ENCODE peak calls at places on chromosome X, in seven cellular contexts. Q is activated B cell treated with CpG ODN at 0.5 μM for 24 hours, X is HCT116, V is suprapubic skin, M is fibroblast of lung, W is testis, B is WTC11. I is an unnamed sample.

GRCh38 chrX:100650841-100651240 is 6.8 kb downstream of the SRPX2 start:
- DNase-seq in M (no peak), W (no peak), V (no peak), Q (no peak), B (no peak), X (no peak), I (no peak)

GRCh38 chrX:46683023-46683422 is 75.9 kb downstream of the SLC9A7 start:
- DNase-seq in W (no peak), M (no peak), V (no peak), B (peak), Q (no peak), X (no peak), I (no peak)

GRCh38 chrX:15988661-15989603 is 134.3 kb upstream of the AP1S2 start:
- DNase-seq in B (no peak), M (peak), Q (no peak), W (no peak), X (no peak), V (no peak), I (no peak)

GRCh38 chrX:112857478-112857878 is 16.8 kb upstream of the AMOT start:
- DNase-seq in Q (no peak), B (no peak), V (no peak), X (no peak), W (no peak), M (no peak), I (no peak)

GRCh38 chrX:12779534-12779933 is 11.7 kb upstream of the PRPS2 start:
- DNase-seq in V (no peak), M (no peak), B (no peak), Q (no peak), W (no peak), X (no peak), I (no peak)

GRCh38 chrX:131271826-131272225 is 17.3 kb downstream of the IGSF1 start:
- DNase-seq in V (no peak), B (no peak), X (no peak), Q (no peak), W (no peak), M (no peak), I (no peak)

GRCh38 chrX:85243761-85244410 is at the start of the genes SATL1 and ZNF711:
- DNase-seq in M (peak), W (peak), B (peak), X (peak), Q (peak), V (peak), I (peak)

GRCh38 chrX:87397103-87397886 is 120.3 kb upstream of the KLHL4 start:
- DNase-seq in W (no peak), B (no peak), M (peak), Q (no peak), X (no peak), V (no peak), I (no peak)

GRCh38 chrX:8868906-8869305 is 67.7 kb upstream of the FAM9A start:
- DNase-seq in B (no peak), W (no peak), M (peak), X (no peak), Q (no peak), V (no peak), I (no peak)

GRCh38 chrX:101659601-101660063 is at the start of gene ARMCX2:
- DNase-seq in B (peak), M (peak), W (peak), V (no peak), X (no peak), Q (no peak), I (peak)

GRCh38 chrX:11073411-11073810 is 37.7 kb upstream of the HCCS start:
- DNase-seq in M (no peak), V (no peak), B (no peak), X (no peak), W (no peak), Q (no peak), I (no peak)

GRCh38 chrX:11664211-11664888 is 1.4 kb downstream of the ARHGAP6 start:
- DNase-seq in B (peak), M (no peak), Q (no peak), X (no peak), W (no peak), V (peak), I (peak)

GRCh38 chrX:66728818-66729271 is 90.0 kb upstream of the EDA2R start:
- DNase-seq in V (peak), M (peak), W (peak), X (no peak), Q (no peak), B (peak), I (peak)

DNA sequence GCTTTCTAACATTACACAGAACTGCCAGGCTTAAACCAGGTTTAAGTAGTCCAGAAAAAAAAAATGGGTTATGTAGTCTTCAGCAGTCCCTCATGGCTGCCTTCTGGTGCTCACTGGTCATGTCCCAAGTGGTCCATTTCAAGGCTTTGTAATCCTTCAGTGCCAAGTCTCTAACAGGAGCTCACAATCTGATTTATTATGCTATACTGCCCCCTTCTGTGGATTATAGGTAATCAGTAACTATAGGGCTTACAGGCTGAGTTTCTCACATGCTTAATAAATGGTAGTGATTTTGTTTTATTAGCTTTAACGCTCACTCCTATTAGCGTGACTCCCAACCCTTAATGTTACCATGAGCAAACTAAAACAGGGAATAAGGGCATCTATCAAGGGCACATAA is 92.5 kb upstream of the EDA2R start:
- DNase-seq in Q (no peak), W (no peak), M (peak), X (no peak), V (no peak), B (no peak), I (no peak)
- TF ChIP-seq CTCF in Q (no peak), W (no peak), M (peak), X (no peak), V (no peak), B (no peak), I (peak)

GRCh38 chrX:137171626-137172025 is 137.8 kb upstream of the GPR101 start:
- DNase-seq in Q (no peak), X (no peak), V (no peak), B (no peak), M (no peak), W (no peak), I (no peak)

GRCh38 chrX:137164329-137164728 is 130.5 kb upstream of the GPR101 start:
- DNase-seq in X (no peak), M (no peak), Q (no peak), V (no peak), B (no peak), W (no peak), I (no peak)

GRCh38 chrX:137166591-137166990 is 132.8 kb upstream of the GPR101 start:
- DNase-seq in B (peak), X (no peak), Q (no peak), W (peak), V (no peak), M (no peak), I (no peak)
- TF ChIP-seq CTCF in B (peak), X (peak), Q (no peak), W (no peak), V (no peak), M (no peak), I (peak)

GRCh38 chrX:70196961-70197805 is 19.9 kb downstream of the DGAT2L6 start:
- DNase-seq in V (no peak), M (peak), X (peak), B (peak), W (peak), Q (peak), I (peak)
- TF ChIP-seq CTCF in V (peak), M (peak), X (peak), B (peak), W (peak), Q (no peak), I (peak)

DNA sequence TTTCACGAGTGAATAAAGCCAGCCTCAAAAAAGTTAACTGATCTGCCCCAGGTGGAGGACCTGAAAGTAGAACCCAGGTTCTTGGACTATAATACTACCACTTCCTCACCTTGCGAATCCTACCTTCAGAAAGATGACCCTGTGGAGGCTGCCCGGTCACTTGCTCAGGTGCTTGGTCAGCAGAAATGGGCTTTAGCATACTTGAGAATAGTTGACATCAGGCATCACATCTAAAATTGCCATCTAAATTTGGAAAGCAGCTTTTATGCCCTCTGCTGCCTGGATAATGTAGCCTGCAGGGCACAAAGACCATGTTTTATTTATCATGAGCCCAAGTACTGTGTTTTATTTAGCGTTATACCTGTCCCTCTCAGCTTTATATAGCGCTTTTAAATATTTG is 3.0 kb downstream of the BCLAF3 start:
- DNase-seq in W (no peak), M (no peak), Q (no peak), B (no peak), X (no peak), V (no peak), I (no peak)
- TF ChIP-seq CTCF in W (no peak), M (no peak), Q (no peak), B (no peak), X (no peak), V (no peak), I (no peak)

GRCh38 chrX:145524931-145525330 is 277.6 kb downstream of the SPANXN1 start:
- DNase-seq in V (no peak), W (peak), B (no peak), X (no peak), M (no peak), Q (no peak), I (no peak)
- TF ChIP-seq CTCF in V (no peak), W (no peak), B (no peak), X (no peak), M (no peak), Q (no peak), I (no peak)

GRCh38 chrX:81957900-81958545 is 756.1 kb downstream of the SH3BGRL start:
- DNase-seq in V (no peak), M (no peak), W (no peak), X (no peak), B (no peak), Q (no peak), I (no peak)
- TF ChIP-seq CTCF in V (no peak), M (no peak), W (no peak), X (no peak), B (no peak), Q (no peak), I (peak)

GRCh38 chrX:74382613-74383012 is 38.7 kb upstream of the SLC16A2 start:
- DNase-seq in M (peak), B (peak), V (peak), W (peak), X (peak), Q (peak), I (peak)
- TF ChIP-seq CTCF in M (peak), B (peak), V (peak), W (no peak), X (peak), Q (no peak), I (peak)

GRCh38 chrX:110418220-110418856 is 59.7 kb downstream of the RTL9 start:
- DNase-seq in M (peak), W (peak), Q (no peak), V (no peak), X (no peak), B (peak), I (peak)
- TF ChIP-seq CTCF in M (peak), W (no peak), Q (no peak), V (no peak), X (peak), B (no peak), I (peak)

DNA sequence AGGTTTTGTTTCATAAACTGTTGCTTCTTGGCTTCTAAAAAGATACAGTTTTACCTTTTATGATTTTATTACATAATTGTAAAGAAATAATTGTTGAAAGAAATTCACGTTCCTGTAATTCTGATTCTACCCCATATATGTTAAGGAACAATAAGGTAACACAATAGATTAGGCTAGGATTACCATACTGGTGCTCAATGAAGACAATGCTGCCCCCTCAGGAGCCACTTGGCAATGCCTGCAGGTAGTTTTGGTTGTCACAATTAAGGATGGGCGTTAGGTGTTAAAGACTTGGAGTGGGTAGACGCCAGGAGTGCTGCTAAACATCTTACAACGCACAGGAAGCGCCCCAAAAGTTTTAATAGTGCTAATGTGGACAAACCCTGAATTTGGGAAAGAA is 133.2 kb downstream of the NLGN4X start:
- DNase-seq in V (no peak), M (no peak), X (no peak), W (no peak), B (peak), Q (no peak), I (no peak)
- TF ChIP-seq CTCF in V (no peak), M (no peak), X (no peak), W (no peak), B (no peak), Q (no peak), I (peak)